ENCODE peak calls at places on chromosome 15, in four cellular contexts. T, X, N and W are unnamed samples.
A peak's percentile ranks its signal among the peaks of the same experiment; 100 is the strongest.

GRCh38 chr15:41894791-41895463 is 1.1 kb upstream of the SPTBN5 start:
- DNase-seq in T (peak; percentile 87), X (peak; percentile 36), N (no peak), W (peak; percentile 88)

GRCh38 chr15:64125978-64126377 is 25.6 kb upstream of the SNX22 start:
- DNase-seq in T (no peak), X (no peak), N (no peak), W (no peak)

GRCh38 chr15:92288755-92289154 is 104.9 kb upstream of the ST8SIA2 start:
- DNase-seq in T (no peak), X (no peak), N (no peak), W (no peak)

GRCh38 chr15:81239190-81239589 is 42.5 kb downstream of the IL16 start:
- DNase-seq in T (no peak), X (no peak), N (peak; percentile 75), W (no peak)

GRCh38 chr15:65937476-65937875 is 68.2 kb downstream of the RAB11A start:
- DNase-seq in T (no peak), X (no peak), N (no peak), W (no peak)

GRCh38 chr15:78879517-78880241 is 7.0 kb downstream of the MORF4L1 start:
- DNase-seq in T (no peak), X (no peak), N (no peak), W (no peak)

GRCh38 chr15:65326844-65327243 is 22.4 kb downstream of the RNU5B-1 start:
- DNase-seq in T (no peak), X (no peak), N (no peak), W (no peak)

GRCh38 chr15:76987896-76988860 is 6.7 kb upstream of the PSTPIP1 start:
- DNase-seq in T (no peak), X (no peak), N (no peak), W (no peak)

GRCh38 chr15:77617507-77618285 is 15.0 kb downstream of the LINGO1 start:
- DNase-seq in T (no peak), X (peak; percentile 66), N (no peak), W (no peak)

GRCh38 chr15:55394694-55395093 is 13.5 kb downstream of the CCPG1 start:
- DNase-seq in T (no peak), X (no peak), N (no peak), W (no peak)

GRCh38 chr15:101308604-101309435 is 13.8 kb upstream of the SNRPA1 start:
- DNase-seq in T (no peak), X (no peak), N (no peak), W (no peak)

GRCh38 chr15:62465173-62465572 is 300.1 kb upstream of the C2CD4B start:
- DNase-seq in T (no peak), X (no peak), N (no peak), W (no peak)

GRCh38 chr15:38651328-38652038 is 86.9 kb upstream of the RASGRP1 start:
- DNase-seq in T (peak; percentile 75), X (peak; percentile 11), N (no peak), W (peak; percentile 44)

GRCh38 chr15:70466895-70467529 is 296.3 kb downstream of the UACA start:
- DNase-seq in T (peak; percentile 45), X (peak; percentile 70), N (no peak), W (no peak)

GRCh38 chr15:83088876-83089275 is 18.6 kb upstream of the TM6SF1 start:
- DNase-seq in T (no peak), X (no peak), N (no peak), W (no peak)

GRCh38 chr15:37101634-37102314 is 1.4 kb upstream of the MEIS2 start:
- DNase-seq in T (no peak), X (peak; percentile 86), N (no peak), W (no peak)

GRCh38 chr15:31606942-31607497 is 280.4 kb downstream of the KLF13 start:
- DNase-seq in T (no peak), X (no peak), N (no peak), W (no peak)

GRCh38 chr15:101501703-101502373 is 12.3 kb upstream of the PCSK6 start:
- DNase-seq in T (peak; percentile 27), X (peak; percentile 87), N (peak; percentile 86), W (no peak)

GRCh38 chr15:75544273-75544862 is 34.7 kb downstream of the PTPN9 start:
- DNase-seq in T (no peak), X (no peak), N (no peak), W (no peak)

GRCh38 chr15:59413577-59413976 is 24.4 kb upstream of the FAM81A start:
- DNase-seq in T (no peak), X (no peak), N (no peak), W (no peak)

GRCh38 chr15:59405079-59405478 is 32.4 kb upstream of the MYO1E start:
- DNase-seq in T (no peak), X (no peak), N (no peak), W (no peak)

GRCh38 chr15:59406446-59406845 is 31.5 kb upstream of the FAM81A start:
- DNase-seq in T (no peak), X (no peak), N (no peak), W (no peak)

GRCh38 chr15:59410448-59410896 is 27.5 kb upstream of the FAM81A start:
- DNase-seq in T (no peak), X (no peak), N (no peak), W (no peak)
- H3K27ac ChIP-seq in T (no peak overlapping the region), X (no peak overlapping the region), N (no peak overlapping the region), W (no peak overlapping the region)

DNA sequence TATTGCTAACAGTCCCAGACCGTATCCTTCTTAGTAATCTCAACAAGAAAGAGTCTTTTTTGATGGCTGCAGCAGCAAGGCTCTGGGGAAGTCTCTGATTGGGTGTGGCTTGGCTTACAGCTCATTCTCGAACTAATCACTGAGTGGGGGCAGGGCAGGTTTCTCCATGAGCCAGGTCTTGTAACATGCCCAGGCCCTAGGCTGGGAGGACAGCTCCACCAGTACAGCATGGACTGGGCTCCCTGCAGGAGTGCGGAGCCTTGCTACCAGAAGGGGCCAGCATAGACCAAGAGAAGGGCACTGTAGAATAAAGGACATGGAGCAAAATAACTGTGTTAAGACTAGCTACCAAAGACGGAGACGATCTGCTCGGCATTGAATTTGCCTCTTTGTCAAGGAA is 7.2 kb downstream of the CD276 start:
- DNase-seq in T (no peak), X (peak; percentile 84), N (no peak), W (no peak)
- H3K27ac ChIP-seq in T (no peak overlapping the region), X (no peak overlapping the region), N (peak overlapping the region; percentile 5), W (no peak overlapping the region)

GRCh38 chr15:45186771-45187577 is 792 bp downstream of the SHF start:
- DNase-seq in T (no peak), X (peak; percentile 74), N (no peak), W (no peak)
- H3K27ac ChIP-seq in T (no peak overlapping the region), X (no peak overlapping the region), N (peak overlapping the region; percentile 89), W (no peak overlapping the region)

GRCh38 chr15:95558916-95559315 is 771.6 kb upstream of the NR2F2 start:
- DNase-seq in T (no peak), X (no peak), N (no peak), W (no peak)

GRCh38 chr15:95556225-95556624 is 774.3 kb upstream of the NR2F2 start:
- DNase-seq in T (no peak), X (no peak), N (no peak), W (no peak)

GRCh38 chr15:95558131-95558530 is 772.4 kb upstream of the NR2F2 start:
- DNase-seq in T (no peak), X (no peak), N (no peak), W (no peak)

GRCh38 chr15:95557226-95558046 is 773.1 kb upstream of the NR2F2 start:
- DNase-seq in T (no peak), X (no peak), N (no peak), W (no peak)

GRCh38 chr15:95556866-95557225 is 773.7 kb upstream of the NR2F2 start:
- DNase-seq in T (no peak), X (peak; percentile 13), N (no peak), W (no peak)
- H3K27ac ChIP-seq in T (no peak overlapping the region), X (no peak overlapping the region), N (peak overlapping the region; percentile 8), W (no peak overlapping the region)